ENCODE peak calls at places on chromosomes 16 and 17, in five cellular contexts. One of them, this sample, is unnamed.

GRCh38 chr17:49454050-49454449 is 39.4 kb upstream of the PHB1 start:
- DNase-seq in IMR-90: peak; percentile 29
- DNase-seq in AG04449: no peak
- DNase-seq in H9: no peak
- DNase-seq in fibroblast of lung: no peak
- DNase-seq in this sample: no peak

GRCh38 chr16:86324320-86324719 is 186.0 kb upstream of the FOXF1 start:
- DNase-seq in H9: no peak
- DNase-seq in IMR-90: no peak
- DNase-seq in AG04449: no peak
- DNase-seq in fibroblast of lung: no peak
- DNase-seq in this sample: no peak

GRCh38 chr17:63189082-63189481 is 223.0 kb downstream of the TANC2 start:
- DNase-seq in AG04449: no peak
- DNase-seq in IMR-90: peak; percentile 78
- DNase-seq in H9: no peak
- DNase-seq in fibroblast of lung: peak; percentile 82
- DNase-seq in this sample: no peak

GRCh38 chr16:72198021-72198420 is 26.1 kb upstream of the PMFBP1 start:
- DNase-seq in IMR-90: peak; percentile 80
- DNase-seq in AG04449: peak; percentile 49
- DNase-seq in fibroblast of lung: peak; percentile 96
- DNase-seq in H9: no peak
- DNase-seq in this sample: no peak

GRCh38 chr17:2174471-2175293 is 119.8 kb downstream of the HIC1 start:
- DNase-seq in IMR-90: peak; percentile 99
- DNase-seq in H9: no peak
- DNase-seq in fibroblast of lung: peak; percentile 100
- DNase-seq in AG04449: peak; percentile 78
- DNase-seq in this sample: peak; percentile 5

GRCh38 chr17:67272312-67273050 is 27.5 kb upstream of the HELZ start:
- DNase-seq in IMR-90: no peak
- DNase-seq in fibroblast of lung: no peak
- DNase-seq in AG04449: no peak
- DNase-seq in H9: peak; percentile 75
- DNase-seq in this sample: no peak

GRCh38 chr17:57009737-57010445 is 32.0 kb downstream of the SCPEP1 start:
- DNase-seq in AG04449: no peak
- DNase-seq in H9: peak; percentile 88
- DNase-seq in IMR-90: peak; percentile 47
- DNase-seq in fibroblast of lung: peak; percentile 51
- DNase-seq in this sample: no peak

GRCh38 chr17:59221159-59221847 is 992 bp downstream of the GDPD1 start:
- DNase-seq in IMR-90: no peak
- DNase-seq in fibroblast of lung: no peak
- DNase-seq in H9: no peak
- DNase-seq in AG04449: no peak
- DNase-seq in this sample: no peak

GRCh38 chr17:17235212-17236174 is 1.5 kb downstream of the FLCN start:
- DNase-seq in fibroblast of lung: peak; percentile 18
- DNase-seq in AG04449: no peak
- DNase-seq in H9: no peak
- DNase-seq in IMR-90: peak; percentile 44
- DNase-seq in this sample: no peak

GRCh38 chr16:81987706-81988105 is 23.6 kb downstream of the SDR42E1 start:
- DNase-seq in AG04449: no peak
- DNase-seq in fibroblast of lung: no peak
- DNase-seq in H9: no peak
- DNase-seq in IMR-90: no peak
- DNase-seq in this sample: no peak

GRCh38 chr17:47816111-47816735 is 5.4 kb downstream of the OSBPL7 start:
- DNase-seq in IMR-90: no peak
- DNase-seq in H9: no peak
- DNase-seq in fibroblast of lung: no peak
- DNase-seq in AG04449: no peak
- DNase-seq in this sample: no peak

GRCh38 chr17:51152766-51153209 is 571 bp upstream of the NME1 start:
- DNase-seq in H9: no peak
- DNase-seq in IMR-90: peak; percentile 32
- DNase-seq in fibroblast of lung: peak; percentile 45
- DNase-seq in AG04449: no peak
- DNase-seq in this sample: peak; percentile 81

GRCh38 chr16:3187798-3188674 is at the start of gene OR1F1:
- DNase-seq in H9: peak; percentile 76
- DNase-seq in AG04449: peak; percentile 44
- DNase-seq in fibroblast of lung: peak; percentile 45
- DNase-seq in IMR-90: peak; percentile 80
- DNase-seq in this sample: no peak

GRCh38 chr17:1977583-1978395 is 47.3 kb downstream of the RTN4RL1 start:
- DNase-seq in fibroblast of lung: no peak
- DNase-seq in H9: peak; percentile 84
- DNase-seq in AG04449: no peak
- DNase-seq in IMR-90: no peak
- DNase-seq in this sample: no peak

GRCh38 chr16:3935921-3936320 is 55.4 kb upstream of the CREBBP start:
- DNase-seq in IMR-90: no peak
- DNase-seq in AG04449: no peak
- DNase-seq in H9: no peak
- DNase-seq in fibroblast of lung: no peak
- DNase-seq in this sample: no peak

GRCh38 chr17:62819511-62820221 is 11.6 kb upstream of the MARCHF10 start:
- DNase-seq in H9: peak; percentile 63
- DNase-seq in AG04449: peak; percentile 95
- DNase-seq in IMR-90: peak; percentile 99
- DNase-seq in fibroblast of lung: peak; percentile 98
- DNase-seq in this sample: no peak

GRCh38 chr16:734981-735881 is 5.6 kb downstream of the CIAO3 start:
- DNase-seq in IMR-90: no peak
- DNase-seq in H9: no peak
- DNase-seq in fibroblast of lung: no peak
- DNase-seq in AG04449: no peak
- DNase-seq in this sample: no peak

GRCh38 chr17:36932383-36933173 is 4.7 kb upstream of the LHX1 start:
- DNase-seq in AG04449: no peak
- DNase-seq in fibroblast of lung: no peak
- DNase-seq in H9: peak; percentile 27
- DNase-seq in IMR-90: no peak
- DNase-seq in this sample: no peak

GRCh38 chr17:8015957-8016631 is 13.7 kb downstream of the GUCY2D start:
- DNase-seq in IMR-90: no peak
- DNase-seq in AG04449: no peak
- DNase-seq in fibroblast of lung: no peak
- DNase-seq in H9: peak; percentile 75
- DNase-seq in this sample: no peak

GRCh38 chr17:79834575-79835469 is 4.4 kb downstream of the CBX4 start:
- DNase-seq in IMR-90: no peak
- DNase-seq in H9: peak; percentile 90
- DNase-seq in AG04449: no peak
- DNase-seq in fibroblast of lung: no peak
- DNase-seq in this sample: no peak

GRCh38 chr17:64386412-64387144 is 4.1 kb downstream of the PECAM1 start:
- DNase-seq in H9: no peak
- DNase-seq in fibroblast of lung: peak; percentile 28
- DNase-seq in IMR-90: no peak
- DNase-seq in AG04449: no peak
- DNase-seq in this sample: no peak

GRCh38 chr16:89805136-89805905 is 11.1 kb downstream of the FANCA start:
- DNase-seq in H9: no peak
- DNase-seq in fibroblast of lung: peak; percentile 77
- DNase-seq in AG04449: no peak
- DNase-seq in IMR-90: peak; percentile 83
- DNase-seq in this sample: no peak

GRCh38 chr17:78343433-78344201 is 16.3 kb downstream of the SOCS3 start:
- DNase-seq in IMR-90: no peak
- DNase-seq in H9: peak; percentile 59
- DNase-seq in fibroblast of lung: no peak
- DNase-seq in AG04449: no peak
- DNase-seq in this sample: no peak

This sample was measured in KG1.